ENCODE peak calls at places on chromosomes 5 and 9, in eight cellular contexts. T is activated CD4-positive, alpha-beta T cell treated with anti-CD3 and anti-CD28 coated beads, Interleukin-2, amount 10 ng/mL, durations not matched to agents 7 days and 5 days; Z is heart left ventricle; X is putamen; W is heart right ventricle; J is neuronal stem cell; F is ACHN; S is nephron progenitor cell. L is an unnamed sample.
A peak's percentile ranks its signal among the peaks of the same experiment; 100 is the strongest.

GRCh38 chr5:92874790-92875189 is 706.2 kb downstream of the NR2F1-AS1 start:
- DNase-seq in T (no peak), W (no peak), S (no peak), J (no peak), X (no peak), F (no peak), Z (no peak), L (no peak)

GRCh38 chr9:36986548-36987408 is 47.3 kb downstream of the PAX5 start:
- DNase-seq in W (no peak), F (no peak), Z (no peak), S (no peak), T (no peak), X (no peak), J (no peak), L (no peak)

GRCh38 chr5:137933491-137933911 is 44.2 kb downstream of the PKD2L2 start:
- DNase-seq in Z (no peak), J (no peak), W (no peak), T (no peak), S (peak; percentile 18), F (no peak), X (no peak), L (no peak)

GRCh38 chr5:149453618-149454415 is 74.7 kb upstream of the IL17B start:
- DNase-seq in Z (no peak), F (no peak), X (no peak), W (no peak), S (no peak), T (no peak), J (no peak), L (no peak)

GRCh38 chr9:68685770-68686169 is 19.3 kb upstream of the PIP5K1B start:
- DNase-seq in F (peak; percentile 49), W (no peak), X (no peak), Z (no peak), T (peak; percentile 20), J (no peak), S (no peak), L (peak; percentile 41)

GRCh38 chr5:160520609-160521391 is 99.1 kb downstream of the PTTG1 start:
- DNase-seq in W (no peak), T (no peak), F (no peak), X (no peak), J (no peak), Z (no peak), S (no peak), L (no peak)

GRCh38 chr5:122615146-122615545 is 159.7 kb upstream of the SNX2 start:
- DNase-seq in T (no peak), F (no peak), S (no peak), Z (no peak), J (no peak), X (no peak), W (no peak), L (no peak)

GRCh38 chr9:371349-371748 is 156.7 kb downstream of the DOCK8 start:
- DNase-seq in S (no peak), J (no peak), Z (no peak), X (no peak), T (no peak), W (no peak), F (no peak), L (no peak)

GRCh38 chr9:31790720-31791119 is 593.7 kb upstream of the ACO1 start:
- DNase-seq in X (no peak), Z (no peak), S (no peak), W (no peak), T (no peak), J (no peak), F (no peak), L (no peak)

GRCh38 chr5:132000677-132001453 is 10.6 kb downstream of the ACSL6 start:
- DNase-seq in Z (peak; percentile 10), S (no peak), W (no peak), J (no peak), X (no peak), T (peak; percentile 81), F (no peak), L (peak; percentile 21)

GRCh38 chr5:59799668-59800374 is 93.7 kb downstream of the PDE4D start:
- DNase-seq in X (peak; percentile 46), Z (no peak), T (peak; percentile 49), W (no peak), S (peak; percentile 26), F (peak; percentile 69), J (peak; percentile 57), L (peak; percentile 60)

GRCh38 chr9:16341176-16341575 is 529.3 kb downstream of the BNC2 start:
- DNase-seq in W (no peak), J (no peak), S (no peak), Z (no peak), T (no peak), F (peak; percentile 4), X (no peak), L (no peak)

GRCh38 chr5:140175367-140176027 is 509 bp downstream of the CYSTM1 start:
- DNase-seq in T (peak; percentile 70), Z (peak; percentile 86), S (peak; percentile 77), X (peak; percentile 57), J (peak; percentile 70), W (peak; percentile 80), F (peak; percentile 74), L (peak; percentile 56)

GRCh38 chr5:173758675-173759074 is 129.5 kb upstream of the CPEB4 start:
- DNase-seq in S (no peak), T (no peak), X (no peak), F (no peak), J (no peak), Z (no peak), W (no peak), L (no peak)

GRCh38 chr9:8858250-8859161 is 1058.9 kb upstream of the DMAC1 start:
- DNase-seq in F (peak; percentile 25), T (no peak), W (no peak), S (peak; percentile 41), X (no peak), J (no peak), Z (peak; percentile 29), L (no peak)

GRCh38 chr5:142974449-142974848 is 204.3 kb downstream of the ARHGAP26 start:
- DNase-seq in S (no peak), W (no peak), Z (no peak), T (no peak), J (no peak), F (no peak), X (no peak), L (no peak)

GRCh38 chr9:121154782-121155181 is 46.9 kb downstream of the RAB14 start:
- DNase-seq in J (no peak), Z (no peak), F (peak; percentile 8), X (no peak), S (no peak), W (no peak), T (no peak), L (no peak)

GRCh38 chr9:38328765-38329164 is 63.7 kb upstream of the ALDH1B1 start:
- DNase-seq in X (no peak), W (no peak), T (no peak), S (no peak), J (no peak), F (no peak), Z (no peak), L (no peak)

L was measured in CD4-positive, CD25-positive, alpha-beta regulatory T cell.